ENCODE peak calls at places on chromosome 2, in six cellular contexts. X, Z, K, T, J and U are unnamed samples.

GRCh38 chr2:86500325-86500724 is 59.2 kb downstream of the KDM3A start:
- DNase-seq in J (no peak), X (no peak), Z (no peak), K (no peak), T (no peak), U (no peak)

GRCh38 chr2:135532581-135532980 is 1.3 kb downstream of the R3HDM1 start:
- DNase-seq in J (no peak), X (no peak), T (no peak), Z (no peak), K (no peak), U (no peak)

GRCh38 chr2:236904389-236905263 is 181.1 kb upstream of the COPS8 start:
- DNase-seq in K (no peak), J (no peak), Z (no peak), T (no peak), X (peak), U (no peak)

GRCh38 chr2:143261986-143262784 is 133.0 kb downstream of the ARHGAP15 start:
- DNase-seq in X (no peak), K (peak), T (no peak), J (no peak), Z (no peak), U (no peak)

GRCh38 chr2:217849154-217849553 is 153.6 kb downstream of the TNS1 start:
- DNase-seq in Z (no peak), J (peak), T (no peak), X (no peak), K (peak), U (no peak)

GRCh38 chr2:54572636-54573531 is 116.8 kb downstream of the SPTBN1 start:
- DNase-seq in K (peak), X (no peak), T (no peak), J (peak), Z (no peak), U (no peak)

GRCh38 chr2:162474006-162474405 is 130.1 kb downstream of the GCA start:
- DNase-seq in X (no peak), T (no peak), J (no peak), K (no peak), Z (no peak), U (no peak)

GRCh38 chr2:111679202-111679601 is 204.8 kb downstream of the ANAPC1 start:
- DNase-seq in X (no peak), Z (no peak), K (no peak), J (peak), T (no peak), U (no peak)

GRCh38 chr2:226953206-226953605 is 117.4 kb downstream of the RHBDD1 start:
- DNase-seq in K (no peak), T (no peak), Z (no peak), X (peak), J (no peak), U (no peak)

GRCh38 chr2:181203916-181204315 is 223.5 kb downstream of the UBE2E3 start:
- DNase-seq in K (no peak), X (no peak), Z (no peak), T (no peak), J (peak), U (no peak)

GRCh38 chr2:157190151-157190550 is 67.4 kb upstream of the GALNT5 start:
- DNase-seq in X (peak), Z (no peak), T (no peak), K (peak), J (peak), U (no peak)

GRCh38 chr2:28163627-28164279 is 228.9 kb upstream of the FOSL2 start:
- DNase-seq in K (no peak), X (no peak), T (no peak), J (no peak), Z (no peak), U (no peak)

GRCh38 chr2:102224824-102225739 is 38.3 kb downstream of the IL1RL2 start:
- DNase-seq in T (no peak), X (no peak), J (no peak), K (peak), Z (no peak), U (no peak)